ENCODE peak calls at places on chromosomes 4 and X, in ten cellular contexts. B is CD8-positive, alpha-beta T cell; E is HS-27A; C is GM03348; H is NCI-H1105 treated with DMSO at 0.1 percent for 48 hours; L is stimulated activated CD8-positive, alpha-beta memory T cell treated with anti-CD3 and anti-CD28 coated beads, Interleukin-7, amount 100 ng/mL, for 24 hours; X is NCI-H460; P is amygdala; N is aorta; S is Right ventricle myocardium superior. V is an unnamed sample.

GRCh38 chr4:87481342-87481741 is 47.8 kb downstream of the SPARCL1 start:
- DNase-seq in B (no peak), E (no peak), C (no peak), H (no peak), L (no peak), X (no peak), P (no peak), N (no peak), S (no peak), V (no peak)

GRCh38 chrX:136880003-136880451 is 498 bp downstream of the RBMX start:
- DNase-seq in B (peak; percentile 32), E (no peak), C (peak; percentile 28), H (no peak), L (no peak), X (no peak), P (no peak), N (no peak), S (peak; percentile 41), V (peak; percentile 23)

GRCh38 chrX:116436358-116436816 is at the start of gene SLC6A14:
- DNase-seq in B (no peak), E (no peak), C (no peak), H (no peak), L (no peak), X (no peak), P (no peak), N (no peak), S (no peak), V (no peak)

GRCh38 chr4:152967942-152968341 is 31.8 kb downstream of the FHDC1 start:
- DNase-seq in B (no peak), E (no peak), C (no peak), H (no peak), L (no peak), X (no peak), P (no peak), N (no peak), S (no peak), V (no peak)

GRCh38 chrX:129788527-129788926 is 8.8 kb downstream of the SASH3 start:
- DNase-seq in B (no peak), E (no peak), C (no peak), H (no peak), L (no peak), X (no peak), P (no peak), N (no peak), S (no peak), V (no peak)

GRCh38 chrX:318739-319578 is at the start of gene GTPBP6:
- DNase-seq in B (peak; percentile 99), E (peak; percentile 93), C (peak; percentile 100), H (no peak), L (peak; percentile 93), X (peak; percentile 100), P (no peak), N (peak; percentile 100), S (peak; percentile 100), V (no peak)

GRCh38 chr4:76377481-76377901 is 43.5 kb downstream of the CCDC158 start:
- DNase-seq in B (no peak), E (no peak), C (no peak), H (no peak), L (no peak), X (no peak), P (no peak), N (no peak), S (no peak), V (no peak)

GRCh38 chrX:153776611-153777045 is 4.2 kb upstream of the SRPK3 start:
- DNase-seq in B (no peak), E (no peak), C (no peak), H (no peak), L (no peak), X (no peak), P (no peak), N (no peak), S (peak; percentile 21), V (no peak)

GRCh38 chr4:147578057-147578476 is 39.1 kb upstream of the TMEM184C start:
- DNase-seq in B (no peak), E (peak; percentile 98), C (peak; percentile 44), H (no peak), L (no peak), X (no peak), P (no peak), N (peak; percentile 71), S (no peak), V (no peak)